ENCODE peak calls at places on chromosomes 2 and 18, in eight cellular contexts. L is Peyer's patch, E is A549, W is prostate gland, I is ovary, S is HCT116, N is spleen, Q is heart left ventricle. K is an unnamed sample.

GRCh38 chr18:5630057-5630765 is 86.4 kb upstream of the EPB41L3 start:
- DNase-seq in L (no peak), E (peak), W (peak), I (peak), S (no peak), N (peak), Q (peak), K (peak)

GRCh38 chr2:228699400-228699799 is 517.9 kb upstream of the SPHKAP start:
- DNase-seq in L (no peak), E (no peak), W (no peak), I (no peak), S (no peak), N (no peak), Q (no peak), K (no peak)

GRCh38 chr2:234395801-234396478 is 100.9 kb downstream of the ARL4C start:
- DNase-seq in L (no peak), E (no peak), W (no peak), I (no peak), S (no peak), N (no peak), Q (no peak), K (no peak)

GRCh38 chr2:38430196-38430595 is 53.1 kb upstream of the ATL2 start:
- DNase-seq in L (no peak), E (no peak), W (no peak), I (no peak), S (no peak), N (no peak), Q (no peak), K (no peak)

GRCh38 chr18:36658611-36659010 is 170.2 kb downstream of the TPGS2 start:
- DNase-seq in L (no peak), E (no peak), W (no peak), I (no peak), S (no peak), N (no peak), Q (no peak), K (no peak)

GRCh38 chr2:210099940-210100339 is 71.3 kb downstream of the KANSL1L start:
- DNase-seq in L (no peak), E (no peak), W (no peak), I (no peak), S (no peak), N (no peak), Q (no peak), K (no peak)

GRCh38 chr2:152042636-152043615 is 55.9 kb downstream of the CACNB4 start:
- DNase-seq in L (no peak), E (no peak), W (no peak), I (no peak), S (no peak), N (no peak), Q (no peak), K (peak)

GRCh38 chr2:232931636-232932035 is 61.6 kb downstream of the SNORC start:
- DNase-seq in L (no peak), E (no peak), W (no peak), I (no peak), S (no peak), N (no peak), Q (no peak), K (no peak)

GRCh38 chr2:29082804-29083495 is 8.6 kb upstream of the PCARE start:
- DNase-seq in L (no peak), E (no peak), W (no peak), I (no peak), S (no peak), N (no peak), Q (no peak), K (no peak)

GRCh38 chr2:111698743-111699554 is 185.0 kb downstream of the ANAPC1 start:
- DNase-seq in L (peak), E (peak), W (peak), I (no peak), S (peak), N (peak), Q (peak), K (peak)

GRCh38 chr2:68932392-68932791 is 20.3 kb downstream of the GKN2 start:
- DNase-seq in L (no peak), E (no peak), W (no peak), I (no peak), S (no peak), N (no peak), Q (no peak), K (no peak)

GRCh38 chr2:127796389-127796788 is 14.6 kb downstream of the WDR33 start:
- DNase-seq in L (no peak), E (no peak), W (no peak), I (no peak), S (no peak), N (no peak), Q (no peak), K (no peak)

GRCh38 chr2:192307530-192307929 is 112.8 kb upstream of the TMEFF2 start:
- DNase-seq in L (no peak), E (no peak), W (no peak), I (no peak), S (no peak), N (no peak), Q (no peak), K (no peak)

GRCh38 chr2:86290596-86291327 is 46.7 kb downstream of the REEP1 start:
- DNase-seq in L (no peak), E (peak), W (no peak), I (no peak), S (no peak), N (no peak), Q (peak), K (no peak)

GRCh38 chr2:85435986-85436835 is 17.7 kb downstream of the SH2D6 start:
- DNase-seq in L (no peak), E (peak), W (no peak), I (no peak), S (no peak), N (no peak), Q (no peak), K (no peak)

GRCh38 chr2:37740330-37740729 is 68.9 kb upstream of the CDC42EP3 start:
- DNase-seq in L (no peak), E (no peak), W (no peak), I (no peak), S (no peak), N (no peak), Q (no peak), K (no peak)

GRCh38 chr2:9710311-9710710 is 79.5 kb upstream of the YWHAQ start:
- DNase-seq in L (no peak), E (no peak), W (no peak), I (no peak), S (no peak), N (no peak), Q (no peak), K (no peak)

GRCh38 chr2:144328933-144329332 is 191.0 kb downstream of the ZEB2 start:
- DNase-seq in L (no peak), E (no peak), W (no peak), I (no peak), S (no peak), N (no peak), Q (no peak), K (no peak)

GRCh38 chr2:180979086-180979934 is 1.1 kb upstream of the UBE2E3 start:
- DNase-seq in L (no peak), E (no peak), W (no peak), I (no peak), S (no peak), N (no peak), Q (no peak), K (no peak)
- H3K4me3 ChIP-seq in L (peak), E (peak), W (peak), I (peak), S (no peak), N (peak), Q (peak), K (peak)

GRCh38 chr2:97656129-97656755 is 7.6 kb downstream of the ACTR1B start:
- DNase-seq in L (no peak), E (no peak), W (no peak), I (no peak), S (no peak), N (no peak), Q (no peak), K (no peak)

GRCh38 chr2:97656905-97657587 is 6.8 kb downstream of the ACTR1B start:
- DNase-seq in L (no peak), E (no peak), W (no peak), I (no peak), S (no peak), N (no peak), Q (no peak), K (no peak)

GRCh38 chr2:97654324-97654723 is 8.5 kb downstream of the COX5B start:
- DNase-seq in L (no peak), E (no peak), W (no peak), I (no peak), S (no peak), N (no peak), Q (no peak), K (no peak)

GRCh38 chr2:97653874-97654273 is 8.0 kb downstream of the COX5B start:
- DNase-seq in L (no peak), E (no peak), W (no peak), I (no peak), S (no peak), N (no peak), Q (no peak), K (no peak)

DNA sequence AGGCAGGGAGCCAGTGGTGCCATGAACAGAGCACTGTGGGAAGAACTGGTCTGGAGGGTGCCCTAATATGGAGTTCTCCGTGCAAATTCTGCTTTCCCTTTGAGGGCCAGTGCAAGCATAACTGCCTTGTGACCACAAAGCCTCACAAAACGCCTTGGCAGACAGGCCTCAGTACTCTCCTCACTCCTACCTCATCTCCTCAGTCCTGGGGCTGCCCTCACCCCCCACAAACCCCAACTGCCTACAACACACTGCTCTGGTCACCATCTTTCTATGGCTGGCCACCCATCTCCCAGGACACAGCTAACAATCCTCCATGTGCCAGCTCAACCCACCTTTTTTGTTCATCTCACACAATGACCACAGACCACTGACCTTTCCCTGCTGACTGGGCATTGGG is 8.9 kb downstream of the COX5B start:
- DNase-seq in L (no peak), E (no peak), W (no peak), I (no peak), S (no peak), N (no peak), Q (no peak), K (no peak)
- TF ChIP-seq POLR2A in L (no peak), E (no peak), W (no peak), I (no peak), S (no peak), N (no peak), Q (no peak), K (no peak)

DNA sequence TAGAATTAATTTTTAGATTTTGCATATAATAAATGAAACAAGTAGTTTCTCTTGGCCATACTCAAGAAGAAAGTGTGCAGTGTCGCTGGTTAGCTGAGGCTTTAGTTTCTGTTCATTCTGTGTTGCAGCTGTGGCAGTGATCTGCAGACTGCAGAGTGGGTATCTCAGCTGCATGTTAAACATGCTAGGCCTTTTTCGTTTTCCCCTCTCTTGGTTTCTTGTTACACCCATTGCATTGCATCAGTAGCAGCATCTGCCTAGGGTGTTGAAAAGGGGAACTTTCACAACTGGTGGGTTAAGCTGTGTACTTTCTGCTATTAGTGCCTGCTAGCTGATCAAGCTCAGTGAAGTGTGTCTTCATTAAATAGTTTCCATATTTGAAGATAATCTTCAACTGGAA is 51.3 kb downstream of the ACSL3 start:
- DNase-seq in L (peak), E (no peak), W (no peak), I (no peak), S (no peak), N (no peak), Q (no peak), K (no peak)
- H3K4me3 ChIP-seq in L (no peak), E (no peak), W (no peak), I (no peak), S (no peak), N (no peak), Q (no peak), K (no peak)

GRCh38 chr2:98833917-98834263 is 102.1 kb downstream of the CRACDL start:
- DNase-seq in L (no peak), E (no peak), W (no peak), I (no peak), S (no peak), N (no peak), Q (no peak), K (no peak)

GRCh38 chr2:98832172-98832571 is 101.2 kb upstream of the MGAT4A start:
- DNase-seq in L (no peak), E (no peak), W (no peak), I (no peak), S (no peak), N (no peak), Q (no peak), K (no peak)

GRCh38 chr2:98830573-98831145 is 99.7 kb upstream of the MGAT4A start:
- DNase-seq in L (no peak), E (no peak), W (no peak), I (no peak), S (no peak), N (no peak), Q (no peak), K (no peak)

GRCh38 chr2:98835831-98836385 is 100.1 kb downstream of the CRACDL start:
- DNase-seq in L (peak), E (no peak), W (no peak), I (no peak), S (no peak), N (no peak), Q (no peak), K (no peak)

GRCh38 chr2:98833172-98833916 is 102.4 kb upstream of the MGAT4A start:
- DNase-seq in L (no peak), E (no peak), W (no peak), I (no peak), S (no peak), N (no peak), Q (peak), K (no peak)
- TF ChIP-seq POLR2A in L (no peak), E (no peak), W (no peak), I (no peak), S (no peak), N (no peak), Q (no peak), K (no peak)

K was measured in testis.